ENCODE peak calls at places on chromosomes 13 and 19, in four cellular contexts. One of them, this sample, is unnamed.

GRCh38 chr19:42092350-42092749 is 16.4 kb downstream of the ZNF574 start:
- DNase-seq in GM12878: no peak
- DNase-seq in IMR-90: no peak
- DNase-seq in H1: peak
- DNase-seq in this sample: no peak

GRCh38 chr13:41548870-41549269 is 91.5 kb downstream of the RGCC start:
- DNase-seq in GM12878: no peak
- DNase-seq in IMR-90: no peak
- DNase-seq in H1: no peak
- DNase-seq in this sample: no peak

GRCh38 chr13:112857914-112858490 is 111.0 kb upstream of the MCF2L start:
- DNase-seq in GM12878: no peak
- DNase-seq in IMR-90: no peak
- DNase-seq in H1: no peak
- DNase-seq in this sample: no peak

GRCh38 chr13:49459580-49459979 is 15.5 kb downstream of the SETDB2 start:
- DNase-seq in GM12878: no peak
- DNase-seq in IMR-90: no peak
- DNase-seq in H1: no peak
- DNase-seq in this sample: no peak

GRCh38 chr19:13883665-13884064 is 6.7 kb downstream of the NANOS3 start:
- DNase-seq in GM12878: no peak
- DNase-seq in IMR-90: no peak
- DNase-seq in H1: no peak
- DNase-seq in this sample: peak

GRCh38 chr19:57245066-57245465 is 4.6 kb downstream of the ZNF805 start:
- DNase-seq in GM12878: no peak
- DNase-seq in IMR-90: no peak
- DNase-seq in H1: no peak
- DNase-seq in this sample: no peak

GRCh38 chr19:32189956-32190706 is 155.3 kb upstream of the ZNF507 start:
- DNase-seq in GM12878: no peak
- DNase-seq in IMR-90: no peak
- DNase-seq in H1: peak
- DNase-seq in this sample: no peak

GRCh38 chr19:3190921-3191805 is 5.4 kb downstream of the NCLN start:
- DNase-seq in GM12878: no peak
- DNase-seq in IMR-90: no peak
- DNase-seq in H1: no peak
- DNase-seq in this sample: no peak

GRCh38 chr13:97810152-97810551 is 143.3 kb upstream of the IPO5 start:
- DNase-seq in GM12878: no peak
- DNase-seq in IMR-90: peak
- DNase-seq in H1: no peak
- DNase-seq in this sample: no peak

GRCh38 chr19:17264641-17264979 is at the start of gene USHBP1:
- DNase-seq in GM12878: no peak
- DNase-seq in IMR-90: no peak
- DNase-seq in H1: peak
- DNase-seq in this sample: no peak

GRCh38 chr19:16794456-16794855 is 34.7 kb upstream of the SIN3B start:
- DNase-seq in GM12878: no peak
- DNase-seq in IMR-90: no peak
- DNase-seq in H1: no peak
- DNase-seq in this sample: no peak

GRCh38 chr13:30593001-30593400 is 24.7 kb upstream of the USPL1 start:
- DNase-seq in GM12878: no peak
- DNase-seq in IMR-90: no peak
- DNase-seq in H1: no peak
- DNase-seq in this sample: no peak

DNA sequence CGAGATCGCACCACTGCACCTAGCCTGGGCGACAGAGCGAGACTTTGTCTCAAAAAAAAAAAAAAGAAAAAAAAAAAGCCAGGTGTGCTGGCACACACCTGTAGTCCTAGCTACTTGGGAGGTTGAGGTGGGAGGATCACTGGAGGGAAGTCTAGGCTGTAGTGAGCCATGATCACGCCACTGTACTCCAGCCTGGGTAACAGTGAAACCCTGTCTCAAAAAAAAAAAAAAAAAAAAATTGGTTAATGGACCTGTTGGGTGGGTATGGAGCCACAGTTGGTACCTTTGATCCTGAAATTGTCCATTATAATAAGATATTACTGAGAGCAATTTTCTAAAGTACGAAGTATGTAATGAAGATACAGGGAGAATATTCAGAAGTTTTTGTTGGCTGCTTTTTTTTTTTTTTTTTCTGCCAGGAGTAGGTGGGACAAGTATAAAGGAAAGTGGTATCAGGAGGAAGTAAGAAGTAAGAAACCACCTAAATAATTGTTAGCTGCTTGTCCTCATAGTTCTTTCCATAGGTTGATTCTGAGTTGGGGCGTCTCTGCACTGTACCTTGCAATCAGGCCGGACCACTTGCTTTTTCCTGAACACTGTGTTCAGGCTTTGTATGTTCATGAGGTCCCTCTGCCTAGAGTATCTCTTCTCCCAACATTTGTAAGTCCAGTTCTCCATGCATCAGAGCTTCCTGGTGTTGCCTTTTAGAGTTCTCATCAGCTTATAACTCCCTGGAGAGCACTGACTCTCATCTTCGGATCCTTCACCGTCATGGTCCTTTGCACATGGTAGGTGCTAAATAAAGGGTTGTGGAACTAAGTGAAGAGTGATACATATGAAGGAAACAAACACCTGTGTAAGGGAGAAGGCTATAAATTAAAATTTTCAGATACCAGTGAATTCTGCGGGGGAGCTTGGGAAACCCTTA is 31.7 kb downstream of the ARHGAP35 start:
- DNase-seq in GM12878: peak
- DNase-seq in IMR-90: no peak
- DNase-seq in H1: no peak
- DNase-seq in this sample: no peak
- TF ChIP-seq CHD1 in GM12878: no peak
- TF ChIP-seq CHD1 in IMR-90: no peak
- TF ChIP-seq CHD1 in H1: no peak
- TF ChIP-seq CHD1 in this sample: no peak

GRCh38 chr19:27905074-27905473 is 1307.9 kb downstream of the UQCRFS1 start:
- DNase-seq in GM12878: no peak
- DNase-seq in IMR-90: no peak
- DNase-seq in H1: no peak
- DNase-seq in this sample: no peak
- TF ChIP-seq CHD1 in GM12878: no peak
- TF ChIP-seq CHD1 in IMR-90: no peak
- TF ChIP-seq CHD1 in H1: no peak
- TF ChIP-seq CHD1 in this sample: no peak

GRCh38 chr19:29679598-29680210 is 14.4 kb downstream of the PLEKHF1 start:
- DNase-seq in GM12878: no peak
- DNase-seq in IMR-90: no peak
- DNase-seq in H1: no peak
- DNase-seq in this sample: no peak

GRCh38 chr19:29677001-29677781 is 11.9 kb downstream of the PLEKHF1 start:
- DNase-seq in GM12878: no peak
- DNase-seq in IMR-90: no peak
- DNase-seq in H1: no peak
- DNase-seq in this sample: no peak

GRCh38 chr19:29676586-29676985 is 11.3 kb downstream of the PLEKHF1 start:
- DNase-seq in GM12878: no peak
- DNase-seq in IMR-90: no peak
- DNase-seq in H1: no peak
- DNase-seq in this sample: no peak

GRCh38 chr19:29680447-29680846 is 15.2 kb downstream of the PLEKHF1 start:
- DNase-seq in GM12878: no peak
- DNase-seq in IMR-90: no peak
- DNase-seq in H1: no peak
- DNase-seq in this sample: no peak

GRCh38 chr19:29678484-29679106 is 13.3 kb downstream of the PLEKHF1 start:
- DNase-seq in GM12878: no peak
- DNase-seq in IMR-90: no peak
- DNase-seq in H1: no peak
- DNase-seq in this sample: no peak
- TF ChIP-seq CHD1 in GM12878: no peak
- TF ChIP-seq CHD1 in IMR-90: no peak
- TF ChIP-seq CHD1 in H1: no peak
- TF ChIP-seq CHD1 in this sample: no peak

GRCh38 chr13:36029171-36029570 is 102.0 kb downstream of the DCLK1 start:
- DNase-seq in GM12878: no peak
- DNase-seq in IMR-90: peak
- DNase-seq in H1: no peak
- DNase-seq in this sample: no peak
- TF ChIP-seq CHD1 in GM12878: no peak
- TF ChIP-seq CHD1 in IMR-90: no peak
- TF ChIP-seq CHD1 in H1: no peak
- TF ChIP-seq CHD1 in this sample: no peak

DNA sequence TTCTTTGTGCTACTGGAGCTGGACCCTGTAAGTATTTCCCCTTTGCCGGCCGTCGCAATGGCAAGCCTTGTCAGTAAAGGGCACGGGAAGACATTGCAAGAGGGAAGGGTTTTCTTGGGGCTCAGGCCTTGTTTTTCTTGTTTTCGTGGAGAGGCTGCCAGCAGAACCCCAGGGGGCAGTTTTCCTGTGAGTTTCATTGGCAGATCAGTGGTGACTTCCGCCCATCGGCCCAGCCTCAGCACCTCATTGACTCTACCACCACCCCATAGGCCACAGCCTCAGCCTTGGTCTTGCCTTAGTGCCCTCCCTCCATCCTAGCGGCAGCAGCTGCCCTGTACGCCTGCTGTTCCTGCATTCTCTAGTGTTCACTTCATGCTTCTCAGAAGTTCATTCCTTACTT is 61.5 kb downstream of the GJA3 start:
- DNase-seq in GM12878: no peak
- DNase-seq in IMR-90: no peak
- DNase-seq in H1: peak
- DNase-seq in this sample: no peak
- TF ChIP-seq CHD1 in GM12878: no peak
- TF ChIP-seq CHD1 in IMR-90: no peak
- TF ChIP-seq CHD1 in H1: no peak
- TF ChIP-seq CHD1 in this sample: no peak

DNA sequence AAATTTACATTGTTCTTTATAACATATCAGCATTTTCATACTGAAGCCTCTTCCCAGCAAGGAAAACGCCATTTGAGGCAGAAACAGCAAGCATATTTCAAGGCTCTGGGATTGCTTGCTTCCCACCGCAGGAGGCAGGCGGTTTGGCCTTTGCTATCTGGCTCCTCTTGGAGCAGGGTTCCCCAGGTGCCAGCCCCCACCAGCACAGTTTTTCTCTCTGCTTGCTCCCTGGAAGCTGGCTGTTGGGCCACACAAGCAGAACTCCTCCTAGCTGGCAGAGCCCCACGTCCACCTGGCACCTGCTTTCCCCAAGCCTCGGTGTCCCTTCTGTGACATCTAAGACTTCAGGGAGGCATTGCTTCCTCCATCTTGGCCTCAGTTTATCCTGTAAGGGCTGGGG is 16.7 kb downstream of the GATAD2A start:
- DNase-seq in GM12878: no peak
- DNase-seq in IMR-90: no peak
- DNase-seq in H1: no peak
- DNase-seq in this sample: no peak
- TF ChIP-seq CHD1 in GM12878: no peak
- TF ChIP-seq CHD1 in IMR-90: no peak
- TF ChIP-seq CHD1 in H1: no peak
- TF ChIP-seq CHD1 in this sample: no peak

DNA sequence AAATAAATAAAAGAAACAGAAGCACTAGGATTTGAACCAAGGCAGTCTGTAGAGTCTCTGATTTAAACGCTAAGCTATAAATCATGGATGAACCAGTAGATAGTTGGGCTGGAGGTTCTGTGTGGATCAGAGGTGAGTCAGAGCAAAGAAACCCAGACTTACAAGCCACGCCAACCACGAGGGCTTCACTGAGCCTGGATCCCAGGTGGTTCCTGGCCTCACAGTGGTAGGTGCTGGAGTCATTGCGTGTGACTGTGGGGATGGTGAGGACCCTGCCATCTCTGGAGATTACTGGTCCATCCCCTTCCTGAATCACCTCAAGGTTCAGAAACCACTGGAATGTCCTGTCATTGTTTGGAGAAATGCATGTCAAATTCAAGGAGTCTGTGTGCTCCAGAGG is 19.3 kb upstream of the CEACAM20 start:
- DNase-seq in GM12878: no peak
- DNase-seq in IMR-90: peak
- DNase-seq in H1: no peak
- DNase-seq in this sample: no peak
- TF ChIP-seq CHD1 in GM12878: no peak
- TF ChIP-seq CHD1 in IMR-90: no peak
- TF ChIP-seq CHD1 in H1: no peak
- TF ChIP-seq CHD1 in this sample: no peak

DNA sequence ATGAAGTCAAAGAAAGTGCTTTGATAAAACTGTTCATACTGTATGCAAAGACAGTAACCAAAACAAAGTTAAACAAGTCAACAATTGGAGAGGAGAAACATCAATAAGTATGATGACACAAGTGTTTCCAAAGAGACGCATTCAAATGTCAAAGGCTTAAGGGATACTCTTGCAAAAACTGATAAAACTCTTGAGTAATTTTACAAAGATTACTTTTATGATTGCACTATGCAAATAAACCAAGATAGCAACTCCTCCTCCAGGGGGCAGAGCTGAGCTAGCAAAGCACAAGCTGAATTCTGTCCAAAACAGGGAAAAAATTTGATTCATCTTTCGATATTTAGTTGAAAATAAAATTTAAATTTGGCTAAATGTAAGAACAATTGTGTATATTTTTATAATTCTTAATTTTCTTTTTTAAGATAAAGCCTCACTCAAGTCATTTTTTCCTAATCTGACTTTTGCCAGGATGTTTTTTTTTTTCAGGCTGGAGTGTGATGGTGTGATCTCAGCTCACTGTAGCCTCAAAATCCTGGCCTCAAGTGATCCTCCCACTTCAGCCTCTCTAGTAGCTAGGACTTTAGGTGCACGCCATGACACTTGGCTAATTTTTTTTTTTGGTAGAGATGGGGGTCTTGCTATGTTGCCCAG is 84.0 kb downstream of the MZT1 start:
- DNase-seq in GM12878: no peak
- DNase-seq in IMR-90: peak
- DNase-seq in H1: peak
- DNase-seq in this sample: peak
- TF ChIP-seq CHD1 in GM12878: no peak
- TF ChIP-seq CHD1 in IMR-90: no peak
- TF ChIP-seq CHD1 in H1: no peak
- TF ChIP-seq CHD1 in this sample: no peak

This sample was measured in K562.